ENCODE peak calls at places on chromosomes 4 and X, in four cellular contexts. G is AG09309, F is Right ventricle myocardium superior, R is putamen. S is an unnamed sample.

GRCh38 chrX:20693071-20693470 is 426.4 kb upstream of the RPS6KA3 start:
- DNase-seq in G (no peak), F (no peak), R (no peak), S (no peak)

GRCh38 chr4:151921371-151921770 is 160.6 kb upstream of the GATB start:
- DNase-seq in R (no peak), G (no peak), F (no peak), S (no peak)

GRCh38 chr4:988726-989721 is 2.2 kb downstream of the IDUA start:
- DNase-seq in R (no peak), F (no peak), G (no peak), S (peak)

GRCh38 chrX:134520860-134521390 is 61.0 kb downstream of the HPRT1 start:
- DNase-seq in G (peak), R (no peak), F (no peak), S (no peak)

GRCh38 chrX:41956027-41956426 is 32.7 kb upstream of the CASK start:
- DNase-seq in R (no peak), G (no peak), F (no peak), S (no peak)

GRCh38 chr4:11367371-11367770 is 61.3 kb downstream of the HS3ST1 start:
- DNase-seq in F (peak), G (no peak), R (peak), S (peak)

GRCh38 chr4:80586716-80587115 is 251.2 kb downstream of the CFAP299 start:
- DNase-seq in G (no peak), R (no peak), F (no peak), S (no peak)

GRCh38 chr4:150069361-150069760 is 8.9 kb upstream of the DCLK2 start:
- DNase-seq in F (no peak), G (no peak), R (no peak), S (no peak)

GRCh38 chr4:88737304-88738015 is 39.8 kb upstream of the NAP1L5 start:
- DNase-seq in F (no peak), R (no peak), G (no peak), S (no peak)

GRCh38 chr4:152634110-152634760 is 45.6 kb downstream of the TMEM154 start:
- DNase-seq in G (peak), R (no peak), F (no peak), S (no peak)

GRCh38 chr4:37767546-37767945 is 58.9 kb upstream of the PGM2 start:
- DNase-seq in F (peak), G (no peak), R (no peak), S (peak)

GRCh38 chrX:41875142-41875541 is 48.2 kb downstream of the CASK start:
- DNase-seq in G (no peak), R (no peak), F (no peak), S (no peak)

GRCh38 chr4:164807611-164808010 is 53.7 kb downstream of the SMIM31 start:
- DNase-seq in R (no peak), G (no peak), F (no peak), S (no peak)

GRCh38 chr4:65023877-65024670 is 614.8 kb upstream of the TECRL start:
- DNase-seq in F (no peak), G (no peak), R (peak), S (no peak)

GRCh38 chrX:40844476-40844875 is 109.1 kb upstream of the MED14 start:
- DNase-seq in G (no peak), R (no peak), F (no peak), S (no peak)

GRCh38 chrX:148500428-148501120 is at the start of gene AFF2:
- DNase-seq in F (peak), R (no peak), G (no peak), S (peak)

GRCh38 chr4:7959066-7959465 is 19.4 kb upstream of the AFAP1 start:
- DNase-seq in R (no peak), G (no peak), F (no peak), S (no peak)

GRCh38 chr4:107885865-107886264 is 45.5 kb upstream of the CYP2U1 start:
- DNase-seq in G (no peak), F (no peak), R (no peak), S (no peak)

GRCh38 chrX:154750301-154751120 is at the start of gene GAB3:
- DNase-seq in G (no peak), F (peak), R (no peak), S (peak)

GRCh38 chr4:68445111-68445510 is 2.2 kb upstream of the TMPRSS11E start:
- DNase-seq in F (no peak), R (no peak), G (no peak), S (no peak)

GRCh38 chr4:4420421-4420820 is 33.5 kb downstream of the NSG1 start:
- DNase-seq in F (no peak), G (no peak), R (no peak), S (peak)